ENCODE peak calls at places on chromosome 2, in six cellular contexts. A, R, P, M, L and S are unnamed samples.

GRCh38 chr2:122523981-122524380 is 768.5 kb downstream of the TSN start:
- DNase-seq in P (no peak), A (no peak), M (no peak), L (no peak), R (no peak), S (no peak)

GRCh38 chr2:8847400-8847799 is 10.0 kb upstream of the KIDINS220 start:
- DNase-seq in P (peak; percentile 58), R (peak; percentile 16), M (no peak), A (no peak), L (no peak), S (no peak)

GRCh38 chr2:70939001-70939846 is 3.5 kb downstream of the ATP6V1B1 start:
- DNase-seq in A (no peak), L (no peak), P (no peak), R (no peak), M (no peak), S (peak; percentile 61)

GRCh38 chr2:224584111-224584764 is 925 bp downstream of the CUL3 start:
- DNase-seq in P (peak; percentile 40), L (no peak), R (peak; percentile 16), A (peak; percentile 37), M (no peak), S (no peak)

GRCh38 chr2:45406626-45407025 is 204.4 kb downstream of the SRBD1 start:
- DNase-seq in A (no peak), L (no peak), M (no peak), R (no peak), P (peak; percentile 52), S (no peak)

GRCh38 chr2:5549061-5549601 is 143.1 kb upstream of the SOX11 start:
- DNase-seq in P (no peak), R (no peak), M (peak; percentile 15), L (no peak), A (no peak), S (no peak)

GRCh38 chr2:72104821-72105588 is 42.7 kb downstream of the CYP26B1 start:
- DNase-seq in A (no peak), R (no peak), L (no peak), P (no peak), M (no peak), S (peak; percentile 63)

GRCh38 chr2:225668606-225669266 is 269.2 kb downstream of the NYAP2 start:
- DNase-seq in R (peak; percentile 75), P (peak; percentile 83), L (peak; percentile 6), M (peak; percentile 56), A (peak; percentile 59), S (no peak)

GRCh38 chr2:230472619-230473018 is 56.6 kb downstream of the SP100 start:
- DNase-seq in R (peak; percentile 29), A (peak; percentile 55), L (no peak), M (no peak), P (peak; percentile 91), S (no peak)

GRCh38 chr2:30265441-30266015 is 34.2 kb downstream of the LBH start:
- DNase-seq in A (no peak), R (no peak), M (no peak), L (no peak), P (peak; percentile 56), S (no peak)

GRCh38 chr2:192051533-192051932 is 143.2 kb downstream of the TMEFF2 start:
- DNase-seq in P (no peak), M (no peak), A (no peak), R (no peak), L (no peak), S (no peak)

GRCh38 chr2:28713582-28714292 is 37.9 kb upstream of the PPP1CB start:
- DNase-seq in L (no peak), R (peak; percentile 28), M (no peak), A (no peak), P (peak; percentile 72), S (no peak)

GRCh38 chr2:158184556-158185343 is 83.1 kb downstream of the UPP2 start:
- DNase-seq in A (no peak), R (no peak), P (no peak), M (no peak), L (no peak), S (no peak)

GRCh38 chr2:69628325-69629038 is 15.1 kb downstream of the AAK1 start:
- DNase-seq in R (no peak), M (no peak), P (no peak), L (no peak), A (no peak), S (no peak)

GRCh38 chr2:120012771-120013568 is at the start of gene EPB41L5:
- DNase-seq in M (peak; percentile 82), A (peak; percentile 91), P (peak; percentile 90), L (peak; percentile 62), R (peak; percentile 91), S (peak; percentile 94)

GRCh38 chr2:8015848-8016580 is 665.8 kb upstream of the ID2 start:
- DNase-seq in M (no peak), R (no peak), A (no peak), L (no peak), P (no peak), S (no peak)

GRCh38 chr2:3631851-3632659 is 25.9 kb upstream of the ALLC start:
- DNase-seq in P (no peak), L (no peak), M (no peak), R (no peak), A (no peak), S (peak; percentile 47)

GRCh38 chr2:217899231-217900009 is 103.4 kb downstream of the TNS1 start:
- DNase-seq in R (peak; percentile 77), M (peak; percentile 59), P (peak; percentile 86), L (no peak), A (peak; percentile 42), S (no peak)

GRCh38 chr2:4354678-4355077 is 651.3 kb downstream of the DCDC2C start:
- DNase-seq in R (peak; percentile 39), A (peak; percentile 11), P (no peak), M (no peak), L (no peak), S (no peak)

GRCh38 chr2:239319261-239319661 is 81.6 kb downstream of the HDAC4 start:
- DNase-seq in P (peak; percentile 50), M (no peak), L (no peak), A (no peak), R (no peak), S (peak; percentile 65)

GRCh38 chr2:147170932-147171331 is 673.9 kb upstream of the ACVR2A start:
- DNase-seq in A (no peak), M (no peak), P (no peak), R (no peak), L (no peak), S (no peak)

GRCh38 chr2:37188570-37188969 is at the start of gene SULT6B1:
- DNase-seq in A (no peak), R (no peak), L (no peak), P (no peak), M (no peak), S (no peak)
- TF ChIP-seq CTCF in A (no peak), R (no peak), L (no peak), P (no peak), M (no peak), S (no peak)

GRCh38 chr2:113233593-113234550 is 44.8 kb downstream of the PAX8 start:
- DNase-seq in P (peak; percentile 75), L (no peak), A (peak; percentile 11), M (no peak), R (peak; percentile 52), S (no peak)
- TF ChIP-seq CTCF in P (peak; percentile 26), L (no peak), A (peak; percentile 17), M (peak; percentile 22), R (no peak), S (no peak)

DNA sequence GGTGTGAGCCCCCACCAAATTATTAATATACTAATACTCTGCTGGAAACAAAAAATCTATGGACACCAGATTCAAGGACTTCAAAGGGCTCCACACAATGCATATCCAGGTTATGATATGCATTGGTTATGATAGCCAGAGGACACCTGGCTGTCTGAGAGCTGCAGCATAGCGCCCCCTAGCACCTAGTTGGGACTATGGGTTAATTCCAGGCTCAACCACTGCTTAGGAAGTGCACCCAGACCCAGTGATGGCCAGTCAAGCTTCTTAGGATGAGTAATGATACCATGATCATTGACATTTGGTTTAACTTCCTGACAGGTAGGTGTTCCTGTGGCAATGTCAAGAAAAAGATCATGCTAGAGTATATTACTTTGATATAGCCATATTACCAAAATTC is 3.8 kb upstream of the FRZB start:
- DNase-seq in P (peak; percentile 31), M (no peak), R (peak; percentile 52), L (no peak), A (peak; percentile 42), S (no peak)
- TF ChIP-seq CTCF in P (peak; percentile 41), M (no peak), R (no peak), L (no peak), A (peak; percentile 38), S (peak; percentile 51)

GRCh38 chr2:101252408-101253012 is at the start of gene CNOT11:
- DNase-seq in A (peak; percentile 99), P (peak; percentile 97), L (peak; percentile 99), R (peak; percentile 98), M (peak; percentile 96), S (peak; percentile 99)
- TF ChIP-seq CTCF in A (no peak), P (no peak), L (peak; percentile 2), R (no peak), M (no peak), S (no peak)

GRCh38 chr2:172200495-172201085 is 97.9 kb upstream of the DLX2 start:
- DNase-seq in M (no peak), L (no peak), A (peak; percentile 35), P (peak; percentile 75), R (peak; percentile 47), S (no peak)
- TF ChIP-seq CTCF in M (peak; percentile 58), L (no peak), A (peak; percentile 23), P (peak; percentile 87), R (peak; percentile 40), S (peak; percentile 67)

GRCh38 chr2:20959252-20959651 is 84.6 kb downstream of the APOB start:
- DNase-seq in P (no peak), L (no peak), R (no peak), M (no peak), A (no peak), S (no peak)
- TF ChIP-seq CTCF in P (no peak), L (no peak), R (no peak), M (no peak), A (no peak), S (no peak)